ENCODE peak calls at places on chromosomes 7 and 10, in nine cellular contexts. N is upper lobe of left lung, V is K562, T is transverse colon, H is prostate gland, O is esophagus muscularis mucosa, D is suprapubic skin, X is H1, Z is GM12891. F is an unnamed sample.

GRCh38 chr7:85079434-85079833 is 107.4 kb downstream of the SEMA3D start:
- DNase-seq in N (no peak), V (no peak), T (no peak), H (no peak), O (no peak), D (no peak), X (no peak), Z (no peak), F (no peak)

GRCh38 chr7:152870106-152870693 is 110.6 kb downstream of the ACTR3B start:
- DNase-seq in N (no peak), V (no peak), T (no peak), H (no peak), O (no peak), D (no peak), X (no peak), Z (no peak), F (no peak)

GRCh38 chr10:34786464-34786863 is 28.6 kb downstream of the PARD3 start:
- DNase-seq in N (no peak), V (no peak), T (no peak), H (no peak), O (no peak), D (no peak), X (no peak), Z (no peak), F (no peak)

GRCh38 chr10:86666538-86666937 is 1.8 kb upstream of the LDB3 start:
- DNase-seq in N (no peak), V (no peak), T (no peak), H (no peak), O (no peak), D (no peak), X (no peak), Z (no peak), F (no peak)

GRCh38 chr10:102675151-102675886 is 31.0 kb downstream of the TRIM8 start:
- DNase-seq in N (no peak), V (no peak), T (no peak), H (no peak), O (no peak), D (no peak), X (no peak), Z (no peak), F (no peak)

GRCh38 chr7:139557857-139558581 is 34.5 kb downstream of the CLEC2L start:
- DNase-seq in N (no peak), V (no peak), T (peak), H (no peak), O (no peak), D (no peak), X (no peak), Z (no peak), F (no peak)

GRCh38 chr10:126242352-126243260 is 145.7 kb downstream of the ADAM12 start:
- DNase-seq in N (no peak), V (no peak), T (no peak), H (peak), O (no peak), D (no peak), X (no peak), Z (no peak), F (no peak)

GRCh38 chr10:13712799-13713581 is 126.2 kb downstream of the PRPF18 start:
- DNase-seq in N (peak), V (peak), T (peak), H (no peak), O (peak), D (no peak), X (no peak), Z (no peak), F (peak)

GRCh38 chr7:33550979-33551378 is 354.4 kb upstream of the BMPER start:
- DNase-seq in N (no peak), V (no peak), T (no peak), H (no peak), O (no peak), D (no peak), X (no peak), Z (no peak), F (no peak)

GRCh38 chr10:75542902-75543301 is 111.5 kb downstream of the LRMDA start:
- DNase-seq in N (no peak), V (no peak), T (peak), H (no peak), O (no peak), D (peak), X (no peak), Z (no peak), F (no peak)

GRCh38 chr7:116953372-116953726 is at the start of gene ST7:
- DNase-seq in N (peak), V (peak), T (peak), H (peak), O (no peak), D (no peak), X (no peak), Z (peak), F (peak)

GRCh38 chr7:3065724-3066143 is 22.1 kb upstream of the CARD11 start:
- DNase-seq in N (peak), V (peak), T (peak), H (peak), O (no peak), D (no peak), X (peak), Z (no peak), F (peak)

GRCh38 chr7:3520206-3520605 is 219.2 kb downstream of the SDK1 start:
- DNase-seq in N (no peak), V (no peak), T (no peak), H (peak), O (no peak), D (no peak), X (no peak), Z (no peak), F (no peak)

GRCh38 chr7:111085356-111085755 is 5.6 kb upstream of the LRRN3 start:
- DNase-seq in N (no peak), V (no peak), T (no peak), H (no peak), O (no peak), D (no peak), X (no peak), Z (no peak), F (no peak)

GRCh38 chr7:131370523-131370968 is 42.9 kb downstream of the MKLN1 start:
- DNase-seq in N (no peak), V (no peak), T (no peak), H (no peak), O (no peak), D (no peak), X (peak), Z (no peak), F (no peak)

GRCh38 chr7:38673795-38674194 is 42.6 kb upstream of the AMPH start:
- DNase-seq in N (peak), V (no peak), T (no peak), H (no peak), O (no peak), D (no peak), X (no peak), Z (no peak), F (no peak)

GRCh38 chr10:78656397-78656796 is 412.4 kb upstream of the ZMIZ1 start:
- DNase-seq in N (no peak), V (no peak), T (no peak), H (no peak), O (no peak), D (no peak), X (no peak), Z (no peak), F (no peak)

GRCh38 chr10:48498940-48499510 is 105.8 kb downstream of the ARHGAP22 start:
- DNase-seq in N (no peak), V (no peak), T (no peak), H (no peak), O (peak), D (peak), X (no peak), Z (no peak), F (no peak)

GRCh38 chr7:32117837-32118236 is 47.6 kb upstream of the PDE1C start:
- DNase-seq in N (no peak), V (no peak), T (no peak), H (no peak), O (no peak), D (no peak), X (no peak), Z (no peak), F (no peak)

GRCh38 chr7:75892634-75893272 is 13.9 kb downstream of the RHBDD2 start:
- DNase-seq in N (peak), V (peak), T (peak), H (peak), O (no peak), D (peak), X (no peak), Z (no peak), F (no peak)

GRCh38 chr7:44375236-44375699 is 49.9 kb upstream of the CAMK2B start:
- DNase-seq in N (no peak), V (peak), T (no peak), H (no peak), O (no peak), D (no peak), X (no peak), Z (no peak), F (no peak)

GRCh38 chr10:124032982-124033886 is 60.2 kb downstream of the CHST15 start:
- DNase-seq in N (no peak), V (no peak), T (no peak), H (no peak), O (no peak), D (no peak), X (no peak), Z (no peak), F (no peak)

GRCh38 chr7:120988591-120989299 is at the start of gene CPED1:
- DNase-seq in N (peak), V (peak), T (peak), H (peak), O (no peak), D (peak), X (no peak), Z (no peak), F (peak)

GRCh38 chr7:41817386-41817785 is 114.5 kb upstream of the INHBA start:
- DNase-seq in N (no peak), V (no peak), T (no peak), H (no peak), O (no peak), D (no peak), X (no peak), Z (no peak), F (no peak)

GRCh38 chr7:132234751-132235150 is 341.5 kb downstream of the PLXNA4 start:
- DNase-seq in N (no peak), V (no peak), T (no peak), H (no peak), O (no peak), D (no peak), X (no peak), Z (no peak), F (no peak)

GRCh38 chr7:102925962-102926825 is 13.4 kb downstream of the LRRC17 start:
- DNase-seq in N (no peak), V (no peak), T (no peak), H (no peak), O (no peak), D (no peak), X (no peak), Z (no peak), F (no peak)

GRCh38 chr7:27095050-27095896 is 527 bp downstream of the HOXA1 start:
- DNase-seq in N (no peak), V (no peak), T (no peak), H (no peak), O (no peak), D (no peak), X (no peak), Z (no peak), F (no peak)

GRCh38 chr10:15046626-15047025 is 2.9 kb downstream of the OLAH start:
- DNase-seq in N (no peak), V (no peak), T (no peak), H (no peak), O (no peak), D (no peak), X (no peak), Z (no peak), F (no peak)

GRCh38 chr7:117072620-117073118 is 119.4 kb downstream of the ST7 start:
- DNase-seq in N (peak), V (no peak), T (peak), H (peak), O (no peak), D (no peak), X (no peak), Z (no peak), F (no peak)

GRCh38 chr10:25811141-25811685 is 122.8 kb upstream of the MYO3A start:
- DNase-seq in N (no peak), V (no peak), T (no peak), H (no peak), O (no peak), D (no peak), X (no peak), Z (no peak), F (no peak)

GRCh38 chr7:151133986-151134742 is 33.3 kb downstream of the GBX1 start:
- DNase-seq in N (no peak), V (no peak), T (no peak), H (no peak), O (no peak), D (no peak), X (no peak), Z (no peak), F (no peak)

GRCh38 chr10:19204239-19204917 is 155.8 kb downstream of the MALRD1 start:
- DNase-seq in N (no peak), V (no peak), T (no peak), H (no peak), O (no peak), D (no peak), X (no peak), Z (no peak), F (no peak)

GRCh38 chr10:72235544-72236279 is 19.6 kb upstream of the ASCC1 start:
- DNase-seq in N (no peak), V (no peak), T (no peak), H (no peak), O (no peak), D (no peak), X (no peak), Z (no peak), F (no peak)

GRCh38 chr7:471866-472639 is 47.6 kb downstream of the PDGFA start:
- DNase-seq in N (peak), V (peak), T (peak), H (peak), O (no peak), D (peak), X (no peak), Z (no peak), F (no peak)

GRCh38 chr7:95045236-95045923 is 138.0 kb downstream of the PPP1R9A start:
- DNase-seq in N (peak), V (no peak), T (peak), H (no peak), O (no peak), D (no peak), X (peak), Z (no peak), F (no peak)

GRCh38 chr7:104982773-104983619 is 31.0 kb upstream of the KMT2E start:
- DNase-seq in N (no peak), V (no peak), T (no peak), H (no peak), O (no peak), D (no peak), X (no peak), Z (no peak), F (no peak)

GRCh38 chr7:104985259-104985617 is 28.8 kb upstream of the KMT2E start:
- DNase-seq in N (no peak), V (no peak), T (no peak), H (no peak), O (no peak), D (no peak), X (no peak), Z (no peak), F (no peak)

GRCh38 chr7:104982308-104982755 is 31.7 kb upstream of the KMT2E start:
- DNase-seq in N (no peak), V (peak), T (no peak), H (no peak), O (no peak), D (no peak), X (no peak), Z (no peak), F (no peak)

GRCh38 chr7:104984591-104985258 is 29.3 kb upstream of the KMT2E start:
- DNase-seq in N (no peak), V (no peak), T (no peak), H (no peak), O (no peak), D (no peak), X (no peak), Z (no peak), F (no peak)

GRCh38 chr7:104983620-104984539 is 30.1 kb upstream of the KMT2E start:
- DNase-seq in N (peak), V (peak), T (peak), H (peak), O (peak), D (peak), X (peak), Z (peak), F (peak)
- TF ChIP-seq POLR2AphosphoS5 in N (peak), V (peak), T (peak), H (peak), O (peak), D (peak), X (peak), Z (peak), F (peak)

DNA sequence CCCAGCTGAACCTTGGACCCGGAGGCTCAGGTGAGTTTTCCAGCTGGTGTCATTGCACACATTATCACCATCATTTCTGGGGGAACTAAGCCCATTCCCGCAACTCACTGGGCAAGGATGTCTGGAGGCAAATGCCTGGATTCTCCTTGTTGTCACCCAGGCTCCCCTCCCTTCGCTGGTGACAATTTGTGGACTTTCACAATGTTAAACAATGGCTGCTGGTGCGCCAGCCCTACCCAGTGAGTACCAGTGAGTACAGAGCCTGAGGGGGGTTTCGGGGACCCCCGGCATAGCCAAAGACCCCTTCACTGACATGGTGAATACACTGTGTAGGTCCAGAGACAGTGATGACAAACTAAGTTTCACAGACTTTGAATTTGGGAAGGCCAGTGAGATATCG is 189.2 kb downstream of the ADARB2 start:
- DNase-seq in N (no peak), V (no peak), T (peak), H (no peak), O (no peak), D (peak), X (no peak), Z (no peak), F (no peak)
- TF ChIP-seq POLR2A in N (no peak), V (no peak), T (no peak), H (no peak), O (no peak), D (no peak), X (no peak), Z (no peak), F (no peak)

GRCh38 chr7:47405921-47406765 is 175.8 kb downstream of the TNS3 start:
- DNase-seq in N (peak), V (no peak), T (peak), H (peak), O (no peak), D (no peak), X (no peak), Z (no peak), F (no peak)
- TF ChIP-seq POLR2AphosphoS5 in N (peak), V (no peak), T (peak), H (peak), O (peak), D (no peak), X (no peak), Z (no peak), F (no peak)

GRCh38 chr7:100682991-100683658 is 9.6 kb downstream of the GNB2 start:
- DNase-seq in N (no peak), V (peak), T (no peak), H (no peak), O (no peak), D (no peak), X (no peak), Z (peak), F (peak)
- TF ChIP-seq POLR2A in N (no peak), V (no peak), T (no peak), H (no peak), O (no peak), D (no peak), X (no peak), Z (no peak), F (no peak)

GRCh38 chr10:77611670-77612069 is 25.9 kb downstream of the KCNMA1 start:
- DNase-seq in N (no peak), V (no peak), T (no peak), H (no peak), O (no peak), D (no peak), X (no peak), Z (no peak), F (no peak)

GRCh38 chr10:77616766-77617165 is 20.8 kb downstream of the KCNMA1 start:
- DNase-seq in N (no peak), V (no peak), T (no peak), H (no peak), O (no peak), D (no peak), X (no peak), Z (no peak), F (no peak)

GRCh38 chr10:77614778-77615625 is 22.6 kb downstream of the KCNMA1 start:
- DNase-seq in N (no peak), V (no peak), T (no peak), H (no peak), O (no peak), D (no peak), X (no peak), Z (no peak), F (no peak)

GRCh38 chr10:77609781-77610272 is 27.8 kb downstream of the KCNMA1 start:
- DNase-seq in N (no peak), V (no peak), T (no peak), H (no peak), O (no peak), D (no peak), X (no peak), Z (no peak), F (no peak)

DNA sequence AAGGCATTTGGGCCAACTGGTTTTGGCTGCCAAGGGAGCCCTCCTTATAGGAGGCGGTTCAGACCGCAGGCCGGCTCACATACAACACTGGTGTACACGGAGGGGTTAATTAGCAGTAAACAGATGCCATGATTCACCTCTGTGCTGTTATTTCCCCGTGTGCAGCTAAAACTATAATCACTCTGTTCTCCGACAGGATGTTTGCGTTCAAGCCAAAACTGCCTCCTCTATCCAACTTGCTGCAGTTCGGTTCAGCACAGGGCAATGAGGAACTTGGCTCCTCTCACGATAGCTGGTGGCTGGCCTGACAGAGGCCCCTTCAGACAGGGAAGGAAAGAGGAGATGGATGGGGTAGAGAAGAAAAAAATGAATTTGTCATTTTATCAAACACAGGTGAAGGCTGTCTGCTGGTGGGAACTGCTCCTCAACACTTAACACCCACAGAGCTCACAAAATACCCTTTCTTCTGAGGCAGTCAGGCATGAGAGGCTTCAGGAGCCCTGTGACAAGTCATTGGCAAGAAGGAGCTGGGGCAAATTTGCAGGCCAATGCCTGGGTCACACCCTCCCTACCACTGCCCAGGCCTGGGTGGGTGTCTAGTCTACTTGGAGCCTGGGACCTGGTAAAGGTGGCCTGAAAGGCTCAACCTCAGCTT is 24.0 kb downstream of the KCNMA1 start:
- DNase-seq in N (no peak), V (no peak), T (no peak), H (peak), O (no peak), D (no peak), X (no peak), Z (no peak), F (no peak)
- TF ChIP-seq POLR2AphosphoS5 in N (no peak), V (no peak), T (no peak), H (peak), O (no peak), D (no peak), X (no peak), Z (no peak), F (no peak)

DNA sequence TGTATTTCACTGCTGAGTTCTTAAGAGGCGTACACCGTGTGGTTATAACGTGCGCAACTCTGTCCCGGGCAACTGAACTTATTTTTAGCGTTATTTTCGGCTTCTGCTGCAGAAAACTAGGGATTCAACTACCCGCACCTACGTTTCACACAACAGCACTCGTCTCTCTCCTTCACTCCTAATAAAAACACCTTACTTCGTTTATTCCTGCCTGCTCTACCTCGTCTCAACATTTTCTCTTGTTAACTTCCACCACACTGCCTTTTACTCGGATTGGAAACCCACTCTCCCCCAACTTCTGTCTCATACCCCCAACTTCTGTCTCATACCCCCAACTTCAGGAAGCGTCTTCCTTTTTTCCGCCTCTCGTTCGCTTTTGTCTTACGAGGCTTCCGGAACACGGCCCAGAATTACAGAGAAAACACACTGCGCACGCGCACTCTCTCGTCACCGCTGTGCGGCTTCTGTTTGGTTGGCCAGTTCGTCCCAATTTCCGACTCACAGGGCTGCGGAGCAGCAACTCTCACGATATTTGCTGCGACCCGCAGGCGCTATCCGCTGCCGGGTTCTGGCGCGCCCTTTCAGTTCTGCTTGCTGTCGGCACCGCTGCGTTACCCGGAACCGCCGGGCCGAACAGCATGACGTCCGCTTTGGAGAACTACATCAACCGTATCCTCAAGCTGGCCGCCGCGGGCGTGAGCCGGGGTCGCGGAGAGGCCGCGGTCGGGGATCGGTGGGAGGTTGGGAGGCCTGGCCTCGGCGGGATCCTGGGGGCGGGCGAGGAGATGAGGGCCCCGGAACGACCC is at the start of gene LSM8:
- DNase-seq in N (peak), V (peak), T (peak), H (peak), O (peak), D (peak), X (peak), Z (peak), F (peak)
- TF ChIP-seq POLR2A in N (peak), V (peak), T (peak), H (peak), O (peak), D (peak), X (peak), Z (peak), F (peak)

GRCh38 chr7:158579662-158580646 is 7.7 kb downstream of the PTPRN2 start:
- DNase-seq in N (no peak), V (no peak), T (no peak), H (no peak), O (no peak), D (no peak), X (no peak), Z (no peak), F (no peak)
- TF ChIP-seq POLR2AphosphoS5 in N (no peak), V (no peak), T (no peak), H (no peak), O (no peak), D (no peak), X (no peak), Z (no peak), F (no peak)

F was measured in GM12892.